ENCODE peak calls at places on chromosomes 6 and 20, in eight cellular contexts. G, K, X, Y, Z, C, B and H are unnamed samples.

GRCh38 chr6:111552241-111552744 is 53.4 kb downstream of the TRAF3IP2 start:
- DNase-seq in Y (no peak), B (no peak), C (peak), K (no peak), X (peak), G (no peak), Z (no peak), H (no peak)

GRCh38 chr6:116572162-116572561 is 858 bp downstream of the RWDD1 start:
- DNase-seq in Z (no peak), X (no peak), C (peak), Y (peak), G (no peak), B (peak), K (no peak), H (no peak)

GRCh38 chr6:140773276-140773675 is 1359.4 kb upstream of the GJE1 start:
- DNase-seq in G (no peak), Y (no peak), K (no peak), X (no peak), C (no peak), Z (no peak), B (no peak), H (no peak)

GRCh38 chr6:35727206-35727934 is 9.5 kb upstream of the ARMC12 start:
- DNase-seq in B (peak), G (no peak), X (peak), K (no peak), Y (peak), C (peak), Z (no peak), H (peak)

GRCh38 chr6:124927806-124928205 is 34.4 kb upstream of the RNF217 start:
- DNase-seq in B (no peak), X (no peak), C (no peak), G (no peak), Y (no peak), K (no peak), Z (no peak), H (no peak)

GRCh38 chr6:131894735-131895424 is 56.3 kb downstream of the CCN2 start:
- DNase-seq in G (no peak), X (no peak), C (peak), B (no peak), Y (no peak), K (no peak), Z (no peak), H (no peak)

GRCh38 chr6:41451515-41452163 is 94.5 kb upstream of the FOXP4 start:
- DNase-seq in X (no peak), B (no peak), G (no peak), C (peak), Z (no peak), Y (no peak), K (no peak), H (no peak)

GRCh38 chr6:17493286-17493685 is 99.9 kb downstream of the CAP2 start:
- DNase-seq in Y (no peak), C (no peak), Z (no peak), X (no peak), K (no peak), G (no peak), B (no peak), H (no peak)

GRCh38 chr6:43280234-43280633 is 17.8 kb upstream of the SLC22A7 start:
- DNase-seq in G (no peak), K (no peak), X (no peak), B (no peak), Z (no peak), Y (no peak), C (no peak), H (no peak)

GRCh38 chr6:42047790-42048405 is 2.4 kb upstream of the TAF8 start:
- DNase-seq in B (no peak), Y (no peak), C (no peak), K (no peak), Z (no peak), X (no peak), G (no peak), H (no peak)

GRCh38 chr6:41055149-41055548 is 2.1 kb downstream of the APOBEC2 start:
- DNase-seq in K (no peak), G (no peak), C (no peak), Z (no peak), B (no peak), Y (no peak), X (no peak), H (no peak)

GRCh38 chr20:5864428-5864827 is 85.9 kb downstream of the TRMT6 start:
- DNase-seq in X (no peak), K (no peak), Y (no peak), C (no peak), B (no peak), Z (no peak), G (no peak), H (no peak)

GRCh38 chr6:109713097-109713496 is 22.0 kb downstream of the FIG4 start:
- DNase-seq in C (no peak), K (no peak), G (no peak), X (no peak), B (no peak), Y (no peak), Z (no peak), H (no peak)

GRCh38 chr6:56652994-56653393 is 10.3 kb upstream of the DST start:
- DNase-seq in G (no peak), B (no peak), Z (no peak), Y (no peak), C (no peak), X (peak), K (no peak), H (no peak)

GRCh38 chr20:16124911-16125776 is 448.1 kb downstream of the KIF16B start:
- DNase-seq in G (no peak), Y (no peak), X (no peak), B (no peak), K (no peak), Z (no peak), C (no peak), H (no peak)

GRCh38 chr6:148508401-148509151 is 165.9 kb downstream of the SASH1 start:
- DNase-seq in C (peak), X (peak), B (no peak), Y (no peak), K (no peak), G (no peak), Z (no peak), H (no peak)

GRCh38 chr6:12818324-12818723 is 101.8 kb downstream of the PHACTR1 start:
- DNase-seq in X (no peak), K (no peak), Y (no peak), B (no peak), G (no peak), C (no peak), Z (no peak), H (peak)

GRCh38 chr20:20483328-20483727 is 115.4 kb downstream of the INSM1 start:
- DNase-seq in X (no peak), Z (no peak), Y (no peak), G (no peak), C (no peak), K (no peak), B (no peak), H (no peak)

GRCh38 chr20:20695250-20695816 is 17.1 kb downstream of the RALGAPA2 start:
- DNase-seq in G (no peak), Y (no peak), B (no peak), K (no peak), Z (no peak), X (no peak), C (no peak), H (no peak)

GRCh38 chr6:137651591-137652335 is 157.6 kb upstream of the OLIG3 start:
- DNase-seq in Z (no peak), B (no peak), K (no peak), G (no peak), Y (no peak), X (no peak), C (peak), H (no peak)

GRCh38 chr6:168101201-168102092 is 22.4 kb upstream of the FRMD1 start:
- DNase-seq in K (no peak), G (no peak), Z (no peak), X (no peak), C (no peak), B (no peak), Y (no peak), H (no peak)

GRCh38 chr6:138765896-138766487 is 7.6 kb upstream of the CCDC28A start:
- DNase-seq in C (peak), Z (no peak), X (peak), B (peak), G (no peak), K (no peak), Y (no peak), H (no peak)

GRCh38 chr20:3218307-3218988 is 9.2 kb downstream of the ITPA start:
- DNase-seq in X (no peak), K (peak), G (peak), Z (no peak), C (peak), Y (peak), B (peak), H (no peak)

GRCh38 chr6:32151885-32152311 is at the start of gene PRRT1:
- DNase-seq in Z (no peak), B (no peak), C (no peak), G (no peak), Y (no peak), K (no peak), X (peak), H (no peak)

GRCh38 chr6:33971580-33971979 is 167.8 kb upstream of the MLN start:
- DNase-seq in Z (no peak), Y (no peak), X (no peak), B (no peak), K (no peak), C (no peak), G (no peak), H (no peak)

GRCh38 chr20:31910071-31910803 is 39.8 kb downstream of the TTLL9 start:
- DNase-seq in X (no peak), G (no peak), C (no peak), B (no peak), Z (no peak), K (no peak), Y (no peak), H (no peak)

GRCh38 chr6:118565317-118565960 is 17.3 kb downstream of the PLN start:
- DNase-seq in Z (no peak), G (no peak), B (peak), Y (peak), X (no peak), K (no peak), C (peak), H (no peak)

GRCh38 chr6:28838634-28839442 is 84.9 kb downstream of the TRIM27 start:
- DNase-seq in K (peak), G (peak), C (peak), B (peak), Y (peak), Z (peak), X (peak), H (peak)

GRCh38 chr20:2873747-2874041 is 413 bp downstream of the PTPRA start:
- DNase-seq in X (no peak), K (peak), Y (peak), G (peak), Z (no peak), B (peak), C (peak), H (peak)